ENCODE peak calls at places on chromosomes 16 and 17, in six cellular contexts. One of them, this sample, is unnamed. For H3K27me3, the result is how much of the 10 kb centered on the place peaks cover.

GRCh38 chr16:4661661-4662060 is 31.7 kb upstream of the NUDT16L1 start:
- DNase-seq in heart left ventricle: no peak
- DNase-seq in AG04450: no peak
- DNase-seq in hepatocyte: no peak
- DNase-seq in Peyer's patch: no peak
- DNase-seq in fibroblast of lung: peak
- DNase-seq in this sample: no peak

GRCh38 chr17:9671559-9671958 is 26.2 kb downstream of the USP43 start:
- DNase-seq in Peyer's patch: no peak
- DNase-seq in hepatocyte: no peak
- DNase-seq in heart left ventricle: no peak
- DNase-seq in fibroblast of lung: no peak
- DNase-seq in AG04450: no peak
- DNase-seq in this sample: no peak

GRCh38 chr16:85324506-85324905 is 212.2 kb upstream of the CIBAR2 start:
- DNase-seq in Peyer's patch: no peak
- DNase-seq in fibroblast of lung: no peak
- DNase-seq in hepatocyte: no peak
- DNase-seq in AG04450: no peak
- DNase-seq in heart left ventricle: peak
- DNase-seq in this sample: no peak

GRCh38 chr16:82043680-82044584 is 8.9 kb downstream of the HSD17B2 start:
- DNase-seq in fibroblast of lung: peak
- DNase-seq in heart left ventricle: no peak
- DNase-seq in Peyer's patch: no peak
- DNase-seq in hepatocyte: no peak
- DNase-seq in AG04450: peak
- DNase-seq in this sample: peak

GRCh38 chr17:35312790-35313711 is 60.4 kb downstream of the SLFN11 start:
- DNase-seq in Peyer's patch: peak
- DNase-seq in AG04450: peak
- DNase-seq in hepatocyte: peak
- DNase-seq in heart left ventricle: peak
- DNase-seq in fibroblast of lung: peak
- DNase-seq in this sample: peak

GRCh38 chr17:27559996-27560481 is 70.9 kb upstream of the LGALS9 start:
- DNase-seq in AG04450: peak
- DNase-seq in heart left ventricle: peak
- DNase-seq in hepatocyte: peak
- DNase-seq in Peyer's patch: no peak
- DNase-seq in fibroblast of lung: peak
- DNase-seq in this sample: peak

GRCh38 chr17:40671282-40671681 is 6.3 kb upstream of the KRT222 start:
- DNase-seq in AG04450: no peak
- DNase-seq in Peyer's patch: no peak
- DNase-seq in fibroblast of lung: no peak
- DNase-seq in heart left ventricle: no peak
- DNase-seq in hepatocyte: no peak
- DNase-seq in this sample: no peak

GRCh38 chr16:29830774-29831173 is 10.5 kb downstream of the MVP start:
- DNase-seq in fibroblast of lung: no peak
- DNase-seq in hepatocyte: no peak
- DNase-seq in Peyer's patch: no peak
- DNase-seq in heart left ventricle: no peak
- DNase-seq in AG04450: no peak
- DNase-seq in this sample: no peak

GRCh38 chr16:66315210-66315825 is 51.2 kb upstream of the CDH5 start:
- DNase-seq in heart left ventricle: no peak
- DNase-seq in AG04450: peak
- DNase-seq in Peyer's patch: no peak
- DNase-seq in fibroblast of lung: peak
- DNase-seq in hepatocyte: peak
- DNase-seq in this sample: peak

GRCh38 chr17:82631544-82631943 is 16.7 kb downstream of the WDR45B start:
- DNase-seq in heart left ventricle: no peak
- DNase-seq in AG04450: no peak
- DNase-seq in fibroblast of lung: no peak
- DNase-seq in hepatocyte: no peak
- DNase-seq in Peyer's patch: no peak
- DNase-seq in this sample: no peak

GRCh38 chr16:3924763-3925162 is 44.2 kb upstream of the CREBBP start:
- DNase-seq in Peyer's patch: no peak
- DNase-seq in heart left ventricle: no peak
- DNase-seq in AG04450: no peak
- DNase-seq in hepatocyte: no peak
- DNase-seq in fibroblast of lung: no peak
- DNase-seq in this sample: no peak

GRCh38 chr17:35660902-35661301 is 70.5 kb upstream of the RASL10B start:
- DNase-seq in Peyer's patch: no peak
- DNase-seq in hepatocyte: no peak
- DNase-seq in AG04450: no peak
- DNase-seq in heart left ventricle: no peak
- DNase-seq in fibroblast of lung: no peak
- DNase-seq in this sample: no peak

GRCh38 chr16:4618645-4619418 is 4.1 kb upstream of the UBALD1 start:
- DNase-seq in AG04450: no peak
- DNase-seq in fibroblast of lung: no peak
- DNase-seq in Peyer's patch: no peak
- DNase-seq in hepatocyte: no peak
- DNase-seq in heart left ventricle: no peak
- DNase-seq in this sample: no peak

GRCh38 chr17:75783069-75783783 is 1.4 kb upstream of the UNK start:
- DNase-seq in AG04450: no peak
- DNase-seq in hepatocyte: peak
- DNase-seq in Peyer's patch: no peak
- DNase-seq in heart left ventricle: no peak
- DNase-seq in fibroblast of lung: peak
- DNase-seq in this sample: peak

GRCh38 chr16:27374794-27375499 is 27.0 kb upstream of the IL21R start:
- DNase-seq in AG04450: peak
- DNase-seq in hepatocyte: peak
- DNase-seq in heart left ventricle: no peak
- DNase-seq in Peyer's patch: peak
- DNase-seq in fibroblast of lung: peak
- DNase-seq in this sample: peak
- TF ChIP-seq CTCF in AG04450: peak
- TF ChIP-seq CTCF in hepatocyte: peak
- TF ChIP-seq CTCF in heart left ventricle: peak
- TF ChIP-seq CTCF in Peyer's patch: peak
- TF ChIP-seq CTCF in fibroblast of lung: peak
- TF ChIP-seq CTCF in this sample: peak

DNA sequence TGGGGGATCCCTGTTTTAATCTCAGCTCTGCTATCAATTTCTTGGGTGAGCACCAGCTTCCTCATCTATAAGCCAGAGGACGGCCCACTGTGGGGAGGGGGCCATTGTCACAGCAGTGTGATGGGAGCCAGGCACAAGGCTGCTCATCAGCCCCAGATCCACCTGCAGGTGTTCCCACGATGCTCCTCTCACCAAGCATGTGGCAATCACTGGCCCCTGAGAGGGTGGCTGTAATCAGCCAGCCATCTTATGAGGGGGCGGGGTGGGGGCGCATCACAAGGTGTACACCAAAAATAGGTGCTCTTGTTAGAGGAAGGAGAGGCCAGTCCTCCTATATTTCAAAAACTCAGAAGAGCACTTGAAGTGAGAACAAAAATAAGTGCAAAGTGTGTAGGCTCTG is 31.2 kb downstream of the HNF1B start:
- DNase-seq in fibroblast of lung: no peak
- DNase-seq in Peyer's patch: no peak
- DNase-seq in heart left ventricle: no peak
- DNase-seq in AG04450: no peak
- DNase-seq in hepatocyte: no peak
- DNase-seq in this sample: no peak
- H3K27me3 ChIP-seq in fibroblast of lung: under half
- H3K27me3 ChIP-seq in Peyer's patch: under half
- H3K27me3 ChIP-seq in heart left ventricle: under half
- H3K27me3 ChIP-seq in AG04450: under half
- H3K27me3 ChIP-seq in hepatocyte: under half
- H3K27me3 ChIP-seq in this sample: under half

GRCh38 chr16:79798416-79799053 is 198.0 kb upstream of the MAF start:
- DNase-seq in Peyer's patch: no peak
- DNase-seq in hepatocyte: no peak
- DNase-seq in fibroblast of lung: no peak
- DNase-seq in AG04450: no peak
- DNase-seq in heart left ventricle: no peak
- DNase-seq in this sample: no peak
- H3K27ac ChIP-seq in Peyer's patch: no peak
- H3K27ac ChIP-seq in hepatocyte: no peak
- H3K27ac ChIP-seq in fibroblast of lung: no peak
- H3K27ac ChIP-seq in AG04450: no peak
- H3K27ac ChIP-seq in heart left ventricle: no peak
- H3K27ac ChIP-seq in this sample: no peak

GRCh38 chr16:23182206-23182674 is 305 bp upstream of the SCNN1G start:
- DNase-seq in Peyer's patch: peak
- DNase-seq in fibroblast of lung: peak
- DNase-seq in heart left ventricle: peak
- DNase-seq in AG04450: peak
- DNase-seq in hepatocyte: peak
- DNase-seq in this sample: peak
- TF ChIP-seq CTCF in Peyer's patch: peak
- TF ChIP-seq CTCF in fibroblast of lung: peak
- TF ChIP-seq CTCF in heart left ventricle: peak
- TF ChIP-seq CTCF in AG04450: peak
- TF ChIP-seq CTCF in hepatocyte: peak
- TF ChIP-seq CTCF in this sample: peak

GRCh38 chr17:74135391-74136167 is 67.9 kb upstream of the RPL38 start:
- DNase-seq in heart left ventricle: no peak
- DNase-seq in AG04450: no peak
- DNase-seq in Peyer's patch: no peak
- DNase-seq in hepatocyte: no peak
- DNase-seq in fibroblast of lung: no peak
- DNase-seq in this sample: no peak

GRCh38 chr17:74132354-74132753 is 71.1 kb upstream of the RPL38 start:
- DNase-seq in heart left ventricle: no peak
- DNase-seq in fibroblast of lung: no peak
- DNase-seq in hepatocyte: no peak
- DNase-seq in Peyer's patch: no peak
- DNase-seq in AG04450: no peak
- DNase-seq in this sample: no peak

GRCh38 chr17:74130841-74131240 is 72.6 kb upstream of the RPL38 start:
- DNase-seq in fibroblast of lung: no peak
- DNase-seq in hepatocyte: no peak
- DNase-seq in AG04450: no peak
- DNase-seq in Peyer's patch: no peak
- DNase-seq in heart left ventricle: no peak
- DNase-seq in this sample: no peak

GRCh38 chr17:74134991-74135390 is 68.5 kb upstream of the RPL38 start:
- DNase-seq in fibroblast of lung: no peak
- DNase-seq in hepatocyte: no peak
- DNase-seq in heart left ventricle: no peak
- DNase-seq in AG04450: no peak
- DNase-seq in Peyer's patch: no peak
- DNase-seq in this sample: no peak

GRCh38 chr17:74133726-74134125 is 69.8 kb upstream of the RPL38 start:
- DNase-seq in heart left ventricle: no peak
- DNase-seq in fibroblast of lung: no peak
- DNase-seq in hepatocyte: no peak
- DNase-seq in AG04450: no peak
- DNase-seq in Peyer's patch: no peak
- DNase-seq in this sample: no peak
- H3K27me3 ChIP-seq in heart left ventricle: under half
- H3K27me3 ChIP-seq in fibroblast of lung: under half
- H3K27me3 ChIP-seq in hepatocyte: under half
- H3K27me3 ChIP-seq in AG04450: under half
- H3K27me3 ChIP-seq in Peyer's patch: under half
- H3K27me3 ChIP-seq in this sample: under half

DNA sequence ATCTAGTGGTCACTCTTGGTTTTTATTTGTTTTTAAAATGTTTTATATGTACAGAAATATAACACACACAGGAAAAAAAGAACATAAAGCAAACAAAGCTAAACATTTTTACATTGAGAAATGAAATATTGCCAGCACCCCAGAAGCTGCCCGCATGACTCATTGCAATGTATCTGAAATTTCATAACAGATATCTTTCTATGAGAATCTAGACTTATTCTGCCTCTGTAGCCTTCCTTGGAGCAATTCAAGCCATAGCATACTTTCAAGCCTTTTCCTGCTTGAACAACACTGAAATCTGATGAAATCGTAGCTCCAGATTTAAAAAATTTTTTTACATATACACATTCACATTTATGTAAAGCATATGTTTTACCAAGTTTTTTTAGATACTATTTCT is 86.9 kb downstream of the RBBP6 start:
- DNase-seq in fibroblast of lung: no peak
- DNase-seq in hepatocyte: no peak
- DNase-seq in Peyer's patch: no peak
- DNase-seq in AG04450: no peak
- DNase-seq in heart left ventricle: no peak
- DNase-seq in this sample: no peak
- H3K27ac ChIP-seq in fibroblast of lung: no peak
- H3K27ac ChIP-seq in hepatocyte: no peak
- H3K27ac ChIP-seq in Peyer's patch: no peak
- H3K27ac ChIP-seq in AG04450: peak
- H3K27ac ChIP-seq in heart left ventricle: no peak
- H3K27ac ChIP-seq in this sample: no peak

DNA sequence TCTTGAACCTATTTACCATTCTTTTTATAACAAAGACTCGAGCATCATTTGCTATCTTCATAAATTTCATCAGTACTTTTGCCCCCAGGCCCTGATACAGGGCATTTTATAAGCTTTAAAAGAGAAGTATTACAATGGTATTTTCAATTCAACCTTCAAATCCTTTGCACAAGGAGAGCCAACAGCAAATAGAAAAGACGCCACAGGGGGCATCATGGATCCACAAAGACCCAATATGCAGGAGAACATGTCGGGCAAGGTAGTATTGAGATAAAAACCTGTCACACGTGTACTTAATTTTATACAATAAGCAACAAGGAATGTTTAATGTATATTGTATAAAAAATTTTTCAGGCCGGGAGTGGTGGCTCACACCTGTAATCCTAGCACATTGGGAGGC is 10.2 kb downstream of the MAP3K14 start:
- DNase-seq in fibroblast of lung: no peak
- DNase-seq in AG04450: no peak
- DNase-seq in hepatocyte: no peak
- DNase-seq in heart left ventricle: no peak
- DNase-seq in Peyer's patch: no peak
- DNase-seq in this sample: no peak
- TF ChIP-seq CTCF in fibroblast of lung: no peak
- TF ChIP-seq CTCF in AG04450: peak
- TF ChIP-seq CTCF in hepatocyte: no peak
- TF ChIP-seq CTCF in heart left ventricle: no peak
- TF ChIP-seq CTCF in Peyer's patch: no peak
- TF ChIP-seq CTCF in this sample: no peak

DNA sequence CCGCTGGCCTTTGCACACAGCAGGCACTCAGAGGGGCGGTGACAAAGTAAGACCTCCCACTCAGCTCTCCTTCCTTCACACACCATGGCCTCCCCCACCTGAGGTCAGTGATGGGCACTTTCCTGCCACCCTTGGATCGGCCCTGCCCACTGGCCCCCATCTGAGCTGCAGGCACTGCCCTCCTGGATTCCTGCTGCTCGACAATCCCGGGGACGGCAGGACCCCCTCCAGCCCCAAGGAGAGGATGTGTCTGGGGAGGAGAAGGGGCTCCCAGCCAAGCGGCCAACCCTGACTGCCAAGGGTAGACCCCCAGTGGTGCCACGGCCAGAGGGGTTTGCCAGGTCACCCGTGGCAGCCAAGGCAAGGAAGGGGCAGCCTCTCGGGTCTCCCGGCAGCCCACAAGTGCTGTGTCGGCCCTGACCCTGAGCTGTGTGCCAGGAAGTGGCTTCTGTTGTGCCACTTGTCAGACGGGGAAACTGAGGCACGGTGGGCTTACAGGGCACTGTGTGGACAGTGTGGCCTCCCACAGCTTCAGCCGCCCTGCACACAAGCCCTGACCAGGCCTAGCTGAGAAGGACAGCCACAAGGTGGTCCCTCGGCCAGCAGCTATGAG is 22.7 kb downstream of the PIEZO1 start:
- DNase-seq in Peyer's patch: no peak
- DNase-seq in hepatocyte: no peak
- DNase-seq in fibroblast of lung: no peak
- DNase-seq in heart left ventricle: no peak
- DNase-seq in AG04450: no peak
- DNase-seq in this sample: no peak
- H3K27me3 ChIP-seq in Peyer's patch: under half
- H3K27me3 ChIP-seq in hepatocyte: under half
- H3K27me3 ChIP-seq in fibroblast of lung: under half
- H3K27me3 ChIP-seq in heart left ventricle: under half
- H3K27me3 ChIP-seq in AG04450: under half
- H3K27me3 ChIP-seq in this sample: under half

This sample was measured in cardiac muscle cell.